ENCODE peak calls at places on chromosomes 16 and 17, in eight cellular contexts. T is iPS DF 6.9, E is Daoy, J is stromal cell of bone marrow, Q is heart right ventricle, U is T-cell, F is retina, P is activated T-cell treated with anti-CD3 and anti-CD28 coated beads for 1 hour. S is an unnamed sample.

GRCh38 chr16:84362410-84362809 is 5.9 kb upstream of the ATP2C2 start:
- DNase-seq in T (no peak), E (no peak), J (no peak), Q (no peak), U (no peak), F (peak), P (no peak), S (no peak)

GRCh38 chr16:87125206-87126155 is 191.7 kb downstream of the C16orf95 start:
- DNase-seq in T (no peak), E (no peak), J (no peak), Q (no peak), U (no peak), F (peak), P (no peak), S (no peak)

GRCh38 chr16:65126845-65127624 is 5.2 kb upstream of the CDH11 start:
- DNase-seq in T (no peak), E (no peak), J (no peak), Q (no peak), U (no peak), F (no peak), P (no peak), S (no peak)

GRCh38 chr16:30949655-30950515 is 1.0 kb downstream of the ORAI3 start:
- DNase-seq in T (no peak), E (no peak), J (peak), Q (peak), U (no peak), F (peak), P (no peak), S (peak)

GRCh38 chr16:85252461-85252860 is 140.2 kb upstream of the CIBAR2 start:
- DNase-seq in T (no peak), E (no peak), J (no peak), Q (no peak), U (no peak), F (no peak), P (no peak), S (no peak)

GRCh38 chr17:67439269-67439668 is 62.2 kb downstream of the PITPNC1 start:
- DNase-seq in T (no peak), E (no peak), J (no peak), Q (no peak), U (no peak), F (no peak), P (no peak), S (no peak)

GRCh38 chr17:40104570-40105471 is 4.4 kb upstream of the NR1D1 start:
- DNase-seq in T (no peak), E (no peak), J (no peak), Q (no peak), U (no peak), F (no peak), P (no peak), S (no peak)

GRCh38 chr17:7263071-7263800 is 958 bp upstream of the CLDN7 start:
- DNase-seq in T (no peak), E (peak), J (no peak), Q (no peak), U (no peak), F (peak), P (no peak), S (peak)

GRCh38 chr16:67181346-67181745 is 2.4 kb downstream of the MATCAP1 start:
- DNase-seq in T (no peak), E (peak), J (peak), Q (no peak), U (no peak), F (no peak), P (no peak), S (no peak)

GRCh38 chr16:12393208-12393607 is 410.5 kb downstream of the CPPED1 start:
- DNase-seq in T (no peak), E (no peak), J (no peak), Q (no peak), U (no peak), F (no peak), P (no peak), S (no peak)

GRCh38 chr16:85462405-85463227 is 150.5 kb upstream of the GSE1 start:
- DNase-seq in T (no peak), E (peak), J (no peak), Q (peak), U (no peak), F (peak), P (no peak), S (peak)

GRCh38 chr16:67173808-67174705 is 3.7 kb downstream of the NOL3 start:
- DNase-seq in T (no peak), E (peak), J (peak), Q (peak), U (no peak), F (peak), P (peak), S (peak)

GRCh38 chr16:85534536-85535351 is 78.4 kb upstream of the GSE1 start:
- DNase-seq in T (no peak), E (no peak), J (no peak), Q (no peak), U (no peak), F (no peak), P (no peak), S (no peak)

GRCh38 chr17:67133161-67133560 is 88.8 kb downstream of the CACNG1 start:
- DNase-seq in T (no peak), E (no peak), J (no peak), Q (no peak), U (no peak), F (no peak), P (no peak), S (no peak)

GRCh38 chr17:67759355-67760171 is 41.8 kb downstream of the NOL11 start:
- DNase-seq in T (no peak), E (no peak), J (no peak), Q (peak), U (no peak), F (no peak), P (no peak), S (peak)

GRCh38 chr17:11882716-11883115 is 114.6 kb downstream of the ZNF18 start:
- DNase-seq in T (no peak), E (no peak), J (no peak), Q (no peak), U (no peak), F (no peak), P (no peak), S (no peak)

GRCh38 chr16:87570938-87571867 is 31.1 kb upstream of the JPH3 start:
- DNase-seq in T (no peak), E (peak), J (peak), Q (peak), U (no peak), F (peak), P (no peak), S (peak)

GRCh38 chr16:12083625-12084024 is 107.1 kb downstream of the SNX29 start:
- DNase-seq in T (no peak), E (no peak), J (no peak), Q (no peak), U (no peak), F (no peak), P (no peak), S (peak)

S was measured in upper lobe of right lung.